ENCODE peak calls at places on chromosome 14, in four cellular contexts. K is PC-9, B is small intestine, Z is SK-N-SH. R is an unnamed sample.

GRCh38 chr14:71855399-71856036 is 76.7 kb upstream of the RGS6 start:
- DNase-seq in K (peak), B (peak), Z (peak), R (peak)

GRCh38 chr14:104968153-104968527 is 10.0 kb downstream of the AHNAK2 start:
- DNase-seq in K (peak), B (no peak), Z (peak), R (no peak)

GRCh38 chr14:65096323-65097089 is 5.8 kb downstream of the MAX start:
- DNase-seq in K (no peak), B (no peak), Z (peak), R (no peak)

GRCh38 chr14:46999661-47000060 is 348.1 kb upstream of the RPL10L start:
- DNase-seq in K (no peak), B (no peak), Z (no peak), R (no peak)

GRCh38 chr14:56813143-56813551 is 2.9 kb upstream of the OTX2 start:
- DNase-seq in K (no peak), B (no peak), Z (no peak), R (no peak)

GRCh38 chr14:55553791-55554190 is 26.2 kb upstream of the KTN1 start:
- DNase-seq in K (no peak), B (no peak), Z (no peak), R (no peak)

GRCh38 chr14:99093532-99094517 is 178.2 kb downstream of the BCL11B start:
- DNase-seq in K (no peak), B (no peak), Z (no peak), R (no peak)

GRCh38 chr14:36915089-36915488 is 253.4 kb downstream of the PAX9 start:
- DNase-seq in K (no peak), B (no peak), Z (no peak), R (no peak)

GRCh38 chr14:101108579-101109346 is 205.2 kb upstream of the RTL1 start:
- DNase-seq in K (no peak), B (no peak), Z (no peak), R (no peak)

GRCh38 chr14:94408546-94409095 is 20.2 kb upstream of the SERPINA1 start:
- DNase-seq in K (no peak), B (no peak), Z (no peak), R (no peak)

GRCh38 chr14:29584992-29585391 is 342.7 kb downstream of the PRKD1 start:
- DNase-seq in K (peak), B (no peak), Z (no peak), R (no peak)

GRCh38 chr14:73634333-73634833 is 10.4 kb upstream of the DNAL1 start:
- DNase-seq in K (peak), B (peak), Z (peak), R (no peak)

GRCh38 chr14:69002069-69002468 is 23.0 kb upstream of the ACTN1 start:
- DNase-seq in K (peak), B (peak), Z (no peak), R (no peak)

GRCh38 chr14:74675219-74675618 is 37.7 kb downstream of the AREL1 start:
- DNase-seq in K (no peak), B (no peak), Z (no peak), R (no peak)

GRCh38 chr14:68941820-68942219 is 37.3 kb downstream of the ACTN1 start:
- DNase-seq in K (peak), B (no peak), Z (no peak), R (peak)

GRCh38 chr14:103485504-103485903 is 37.1 kb downstream of the CKB start:
- DNase-seq in K (no peak), B (peak), Z (no peak), R (no peak)

GRCh38 chr14:103491691-103492090 is 30.9 kb downstream of the CKB start:
- DNase-seq in K (no peak), B (no peak), Z (no peak), R (no peak)

GRCh38 chr14:103492156-103492555 is 30.5 kb downstream of the CKB start:
- DNase-seq in K (no peak), B (no peak), Z (no peak), R (no peak)

GRCh38 chr14:103488071-103488470 is 34.6 kb downstream of the CKB start:
- DNase-seq in K (no peak), B (no peak), Z (no peak), R (no peak)

DNA sequence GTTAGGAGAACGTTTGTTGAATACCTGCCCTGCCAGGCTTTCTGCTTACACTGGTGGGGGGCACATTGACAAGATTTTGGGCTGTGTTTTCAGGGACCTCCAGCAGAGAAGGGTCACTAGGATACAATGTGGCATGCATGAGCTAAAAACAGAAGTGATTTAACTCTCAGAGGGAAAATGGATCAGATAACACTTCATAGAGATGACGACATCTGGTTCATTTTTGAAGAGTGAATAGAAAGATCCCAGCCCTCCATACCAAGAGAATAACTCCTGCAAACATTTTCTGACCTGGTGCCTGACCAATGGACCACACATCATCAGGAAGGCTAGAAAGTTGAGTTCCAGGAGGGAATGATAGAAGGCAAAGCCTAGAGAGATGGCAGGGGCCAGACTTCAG is 33.7 kb downstream of the CKB start:
- DNase-seq in K (no peak), B (no peak), Z (no peak), R (no peak)
- H3K27ac ChIP-seq in K (no peak), B (no peak), Z (no peak), R (no peak)

DNA sequence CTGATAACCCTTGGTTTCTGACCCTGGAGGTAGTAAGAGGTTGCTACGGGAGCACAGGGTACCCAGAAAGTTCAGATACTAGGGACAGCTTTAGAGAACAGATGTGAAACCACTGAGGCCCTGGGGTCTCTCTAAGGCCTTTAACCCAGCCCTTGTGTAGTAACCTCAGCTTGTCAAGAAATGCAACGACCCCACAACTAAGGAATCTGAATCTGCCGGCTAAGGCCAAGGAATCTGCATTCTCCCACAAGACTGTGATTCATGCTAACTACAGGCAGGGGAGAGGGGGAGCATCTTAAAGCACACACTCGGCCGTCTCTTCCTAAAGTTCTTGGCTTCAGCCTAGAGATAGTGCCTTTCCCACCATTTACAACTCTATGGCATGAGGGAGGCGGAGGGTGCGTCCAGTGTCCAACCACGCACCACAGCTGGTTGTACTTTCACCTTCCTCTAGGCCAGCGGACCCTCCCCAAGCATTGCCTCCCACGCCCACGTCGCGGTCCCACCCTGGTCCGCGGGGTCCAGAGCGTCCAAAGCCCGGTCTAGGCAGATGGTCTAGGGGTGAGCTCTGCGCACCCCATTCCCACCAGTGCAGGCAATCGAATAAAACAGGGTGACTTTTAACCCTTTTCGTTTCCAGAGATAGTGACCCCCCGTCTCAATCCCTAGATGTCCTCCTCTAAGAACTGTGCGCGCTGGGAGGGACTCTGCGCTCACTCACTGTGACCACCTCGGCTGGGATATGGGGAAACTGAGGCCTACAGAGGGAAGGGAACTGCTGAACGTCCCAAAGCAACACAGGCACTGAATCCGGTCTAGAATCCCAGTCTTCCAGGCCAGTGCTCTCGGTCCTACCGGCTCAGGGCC is 704 bp upstream of the VASH1 start:
- DNase-seq in K (no peak), B (no peak), Z (peak), R (no peak)
- H3K27ac ChIP-seq in K (no peak), B (no peak), Z (no peak), R (no peak)

GRCh38 chr14:92603309-92604257 is 90.0 kb downstream of the RIN3 start:
- DNase-seq in K (no peak), B (no peak), Z (no peak), R (no peak)
- H3K27ac ChIP-seq in K (no peak), B (no peak), Z (no peak), R (no peak)

GRCh38 chr14:59407246-59407615 is 57.9 kb downstream of the GPR135 start:
- DNase-seq in K (no peak), B (no peak), Z (no peak), R (peak)

GRCh38 chr14:59406454-59407245 is 58.5 kb downstream of the GPR135 start:
- DNase-seq in K (no peak), B (peak), Z (no peak), R (no peak)
- H3K27ac ChIP-seq in K (no peak), B (no peak), Z (no peak), R (peak)

DNA sequence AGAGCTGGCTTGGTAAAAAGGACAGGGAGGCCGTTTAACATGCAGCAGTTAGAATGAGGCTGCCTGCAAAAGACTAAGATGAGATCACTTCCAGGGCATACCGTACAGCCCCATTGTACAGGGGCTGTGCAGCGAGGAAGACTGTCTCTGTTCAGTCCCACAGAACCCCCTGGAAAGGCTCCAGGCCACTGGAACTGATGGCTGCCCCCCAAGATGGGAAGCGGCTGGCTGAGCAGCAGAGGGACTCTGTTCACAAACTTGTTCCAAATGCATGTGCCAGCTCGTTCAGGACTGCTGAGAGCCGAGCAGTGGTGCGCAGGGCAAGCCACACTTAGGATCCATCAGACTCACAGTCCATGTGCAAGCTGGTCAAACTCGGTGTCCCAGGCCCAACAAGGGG is 82.9 kb downstream of the CHGA start:
- DNase-seq in K (no peak), B (no peak), Z (no peak), R (no peak)
- H3K27ac ChIP-seq in K (no peak), B (peak), Z (peak), R (no peak)

GRCh38 chr14:106662947-106663346 is 1136.6 kb downstream of the TMEM121 start:
- DNase-seq in K (no peak), B (no peak), Z (no peak), R (no peak)
- H3K27ac ChIP-seq in K (no peak), B (no peak), Z (no peak), R (no peak)

DNA sequence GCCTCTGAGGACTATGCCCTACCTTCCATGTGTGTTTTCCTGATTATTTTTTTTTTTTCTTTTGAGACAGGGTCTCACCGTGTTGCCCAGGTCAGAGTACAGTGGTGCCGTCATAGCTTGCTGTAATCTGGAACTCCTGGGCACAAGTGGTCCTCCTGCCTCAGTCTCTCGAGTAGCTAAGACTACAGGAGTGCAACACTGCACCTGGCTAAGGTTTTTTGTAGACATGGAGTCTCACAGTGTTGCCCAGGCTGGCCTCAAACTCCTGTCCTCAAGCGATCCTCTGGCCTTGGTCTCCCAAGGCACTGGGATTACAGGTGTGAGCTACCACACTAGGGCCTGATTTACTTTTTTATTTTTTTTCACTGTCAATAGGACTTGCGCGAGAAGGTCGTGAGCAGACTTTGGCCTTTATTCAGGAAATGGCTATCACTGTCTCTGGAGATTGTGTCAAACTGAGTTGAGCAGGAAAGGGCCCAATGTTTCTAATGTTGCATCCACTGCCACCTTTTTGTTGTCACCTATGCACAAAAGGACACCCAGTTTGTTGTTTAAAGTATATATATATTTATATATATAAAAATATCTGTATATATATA is 47.7 kb downstream of the FLRT2 start:
- DNase-seq in K (no peak), B (no peak), Z (no peak), R (no peak)
- H3K27ac ChIP-seq in K (no peak), B (no peak), Z (no peak), R (no peak)

GRCh38 chr14:81529391-81529790 is 4.3 kb downstream of the SEL1L start:
- DNase-seq in K (no peak), B (no peak), Z (no peak), R (no peak)
- H3K27ac ChIP-seq in K (peak), B (no peak), Z (no peak), R (no peak)

GRCh38 chr14:80136358-80136757 is 74.9 kb downstream of the DIO2 start:
- DNase-seq in K (peak), B (no peak), Z (no peak), R (no peak)
- H3K27ac ChIP-seq in K (no peak), B (no peak), Z (no peak), R (no peak)